ENCODE peak calls at places on chromosome 4, in eight cellular contexts. Y, N, Z, I, C, J, X and T are unnamed samples. For H3K4me1, the result is how much of the 10 kb centered on the place peaks cover.

GRCh38 chr4:105709081-105709450 is 482 bp downstream of the GSTCD start:
- DNase-seq in Y (peak), N (no peak), Z (peak), I (no peak), C (no peak), J (no peak), X (peak), T (peak)

GRCh38 chr4:3709061-3709845 is 56.9 kb upstream of the ADRA2C start:
- DNase-seq in Y (no peak), N (no peak), Z (no peak), I (no peak), C (no peak), J (no peak), X (no peak), T (no peak)

GRCh38 chr4:64713256-64713840 is 304.1 kb upstream of the TECRL start:
- DNase-seq in Y (peak), N (peak), Z (no peak), I (no peak), C (no peak), J (no peak), X (peak), T (peak)

GRCh38 chr4:55398966-55399365 is 3.2 kb downstream of the TMEM165 start:
- DNase-seq in Y (peak), N (peak), Z (no peak), I (no peak), C (no peak), J (no peak), X (no peak), T (peak)

GRCh38 chr4:108342325-108342986 is 173.7 kb upstream of the LEF1 start:
- DNase-seq in Y (no peak), N (no peak), Z (no peak), I (no peak), C (no peak), J (no peak), X (no peak), T (no peak)

GRCh38 chr4:22029803-22030202 is 81.2 kb upstream of the KCNIP4 start:
- DNase-seq in Y (no peak), N (no peak), Z (no peak), I (no peak), C (no peak), J (no peak), X (no peak), T (no peak)

GRCh38 chr4:3468804-3469203 is 5.7 kb downstream of the DOK7 start:
- DNase-seq in Y (no peak), N (no peak), Z (no peak), I (no peak), C (no peak), J (no peak), X (no peak), T (no peak)

GRCh38 chr4:108142870-108143269 is 25.9 kb downstream of the LEF1 start:
- DNase-seq in Y (no peak), N (no peak), Z (no peak), I (no peak), C (no peak), J (no peak), X (no peak), T (no peak)

GRCh38 chr4:140689628-140690027 is 66.6 kb downstream of the TBC1D9 start:
- DNase-seq in Y (no peak), N (no peak), Z (no peak), I (no peak), C (no peak), J (no peak), X (no peak), T (no peak)

GRCh38 chr4:15197005-15197404 is 194.7 kb downstream of the CPEB2 start:
- DNase-seq in Y (peak), N (peak), Z (no peak), I (no peak), C (peak), J (no peak), X (peak), T (peak)

GRCh38 chr4:37674446-37674845 is 11.7 kb downstream of the RELL1 start:
- DNase-seq in Y (no peak), N (no peak), Z (no peak), I (no peak), C (no peak), J (no peak), X (no peak), T (no peak)

GRCh38 chr4:68654946-68655721 is 15.3 kb downstream of the UGT2B15 start:
- DNase-seq in Y (peak), N (no peak), Z (no peak), I (no peak), C (no peak), J (no peak), X (no peak), T (no peak)

GRCh38 chr4:10366628-10367027 is 90.6 kb downstream of the ZNF518B start:
- DNase-seq in Y (peak), N (no peak), Z (no peak), I (no peak), C (no peak), J (no peak), X (no peak), T (no peak)

GRCh38 chr4:3752022-3752421 is 14.2 kb upstream of the ADRA2C start:
- DNase-seq in Y (no peak), N (no peak), Z (no peak), I (no peak), C (no peak), J (no peak), X (no peak), T (no peak)

GRCh38 chr4:15147709-15148651 is 145.7 kb downstream of the CPEB2 start:
- DNase-seq in Y (no peak), N (no peak), Z (no peak), I (no peak), C (no peak), J (no peak), X (no peak), T (peak)

GRCh38 chr4:23097251-23097650 is 404.5 kb downstream of the GBA3 start:
- DNase-seq in Y (no peak), N (peak), Z (no peak), I (no peak), C (no peak), J (no peak), X (no peak), T (no peak)

GRCh38 chr4:163251204-163251603 is 81.2 kb downstream of the NPY1R start:
- DNase-seq in Y (no peak), N (no peak), Z (no peak), I (no peak), C (no peak), J (no peak), X (peak), T (peak)

GRCh38 chr4:178450614-178451013 is 1008.4 kb upstream of the AGA start:
- DNase-seq in Y (no peak), N (no peak), Z (no peak), I (no peak), C (no peak), J (no peak), X (no peak), T (no peak)

GRCh38 chr4:108107729-108108382 is 60.9 kb downstream of the LEF1 start:
- DNase-seq in Y (no peak), N (no peak), Z (no peak), I (no peak), C (no peak), J (no peak), X (no peak), T (no peak)

GRCh38 chr4:14783011-14783877 is 219.0 kb upstream of the CPEB2 start:
- DNase-seq in Y (peak), N (peak), Z (no peak), I (no peak), C (peak), J (no peak), X (no peak), T (peak)

GRCh38 chr4:179893967-179894590 is 2349.1 kb upstream of the TENM3 start:
- DNase-seq in Y (no peak), N (peak), Z (no peak), I (no peak), C (no peak), J (no peak), X (no peak), T (no peak)

GRCh38 chr4:52715914-52716313 is 35.3 kb downstream of the ERVMER34-1 start:
- DNase-seq in Y (no peak), N (no peak), Z (no peak), I (no peak), C (no peak), J (no peak), X (no peak), T (no peak)

GRCh38 chr4:139658185-139658584 is 7.4 kb upstream of the MGST2 start:
- DNase-seq in Y (no peak), N (no peak), Z (no peak), I (no peak), C (no peak), J (no peak), X (no peak), T (no peak)

GRCh38 chr4:135365065-135365464 is 1163.5 kb upstream of the PABPC4L start:
- DNase-seq in Y (no peak), N (peak), Z (no peak), I (no peak), C (no peak), J (no peak), X (no peak), T (no peak)

GRCh38 chr4:146175541-146176453 is at the start of gene LSM6:
- DNase-seq in Y (peak), N (peak), Z (peak), I (peak), C (peak), J (peak), X (peak), T (peak)

GRCh38 chr4:84792366-84793301 is 173.9 kb downstream of the WDFY3 start:
- DNase-seq in Y (no peak), N (peak), Z (no peak), I (no peak), C (no peak), J (no peak), X (no peak), T (peak)

GRCh38 chr4:105637409-105638258 is 70.9 kb downstream of the INTS12 start:
- DNase-seq in Y (no peak), N (peak), Z (peak), I (peak), C (no peak), J (peak), X (no peak), T (peak)

GRCh38 chr4:146222313-146222712 is 8.0 kb downstream of the REELD1 start:
- DNase-seq in Y (peak), N (peak), Z (no peak), I (no peak), C (peak), J (no peak), X (peak), T (peak)

GRCh38 chr4:145840801-145841200 is 97.8 kb downstream of the ZNF827 start:
- DNase-seq in Y (no peak), N (no peak), Z (no peak), I (no peak), C (no peak), J (no peak), X (no peak), T (no peak)

GRCh38 chr4:5409237-5409636 is 299.1 kb downstream of the EVC2 start:
- DNase-seq in Y (peak), N (peak), Z (no peak), I (no peak), C (no peak), J (no peak), X (no peak), T (no peak)

GRCh38 chr4:106495498-106495897 is 126.9 kb upstream of the GIMD1 start:
- DNase-seq in Y (no peak), N (no peak), Z (peak), I (no peak), C (no peak), J (no peak), X (no peak), T (no peak)

GRCh38 chr4:176778063-176778462 is 14.7 kb downstream of the VEGFC start:
- DNase-seq in Y (peak), N (peak), Z (no peak), I (no peak), C (no peak), J (no peak), X (no peak), T (peak)

GRCh38 chr4:2296621-2297601 is 35.0 kb upstream of the MXD4 start:
- DNase-seq in Y (no peak), N (no peak), Z (no peak), I (no peak), C (no peak), J (no peak), X (no peak), T (no peak)

GRCh38 chr4:52423967-52424366 is 235.1 kb downstream of the USP46 start:
- DNase-seq in Y (no peak), N (no peak), Z (no peak), I (no peak), C (no peak), J (no peak), X (no peak), T (no peak)

GRCh38 chr4:25991296-25991695 is 77.3 kb downstream of the SMIM20 start:
- DNase-seq in Y (no peak), N (no peak), Z (no peak), I (no peak), C (no peak), J (no peak), X (no peak), T (no peak)

GRCh38 chr4:79241846-79242245 is 84.0 kb downstream of the NAA11 start:
- DNase-seq in Y (no peak), N (peak), Z (no peak), I (no peak), C (no peak), J (no peak), X (peak), T (peak)

GRCh38 chr4:148866666-148867065 is 424.5 kb upstream of the NR3C2 start:
- DNase-seq in Y (no peak), N (no peak), Z (no peak), I (no peak), C (no peak), J (no peak), X (peak), T (no peak)

GRCh38 chr4:14853186-14853946 is 148.9 kb upstream of the CPEB2 start:
- DNase-seq in Y (peak), N (peak), Z (no peak), I (no peak), C (no peak), J (no peak), X (peak), T (peak)

GRCh38 chr4:78414116-78414515 is 137.5 kb upstream of the ANXA3 start:
- DNase-seq in Y (no peak), N (no peak), Z (no peak), I (no peak), C (no peak), J (no peak), X (no peak), T (peak)

GRCh38 chr4:2765832-2766526 is 9.8 kb upstream of the TNIP2 start:
- DNase-seq in Y (no peak), N (no peak), Z (no peak), I (no peak), C (no peak), J (no peak), X (no peak), T (no peak)

DNA sequence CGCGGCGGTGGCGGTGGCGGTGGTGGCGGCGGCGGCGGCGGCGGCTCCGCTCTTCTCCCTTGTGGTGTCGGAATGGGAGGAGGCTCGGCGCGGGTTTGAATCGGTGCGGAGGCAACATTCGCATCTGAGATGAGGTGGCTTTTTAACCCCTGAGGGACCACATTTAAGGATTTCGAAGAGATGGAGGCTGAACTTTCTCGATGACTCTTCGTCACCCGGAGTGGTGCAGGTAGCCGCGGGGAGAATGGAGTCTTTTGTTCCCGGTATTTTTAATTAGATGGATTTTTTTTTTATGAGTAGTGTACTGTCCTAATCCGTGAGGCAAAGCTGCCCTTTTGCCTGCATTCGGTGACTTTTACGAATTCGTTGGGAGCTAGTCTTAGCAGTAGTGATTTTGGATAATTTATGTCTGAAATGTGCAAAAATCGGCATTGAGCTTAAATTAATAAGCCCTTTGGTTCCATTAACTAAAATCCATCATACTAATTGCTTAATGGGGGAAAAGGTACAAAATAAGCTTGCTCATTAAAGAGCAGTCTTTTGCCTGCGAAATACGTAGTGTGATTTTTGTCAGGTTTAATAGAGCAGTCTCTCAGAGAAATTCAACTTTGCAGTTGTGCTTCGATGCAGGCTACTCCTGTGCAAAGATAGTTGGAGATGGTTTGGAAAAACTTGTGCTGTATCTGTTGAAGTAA is 206.1 kb downstream of the TENM3 start:
- DNase-seq in Y (peak), N (peak), Z (no peak), I (no peak), C (no peak), J (no peak), X (peak), T (no peak)
- H3K4me3 ChIP-seq in Y (peak), N (peak), Z (peak), I (peak), C (no peak), J (peak), X (peak), T (peak)

DNA sequence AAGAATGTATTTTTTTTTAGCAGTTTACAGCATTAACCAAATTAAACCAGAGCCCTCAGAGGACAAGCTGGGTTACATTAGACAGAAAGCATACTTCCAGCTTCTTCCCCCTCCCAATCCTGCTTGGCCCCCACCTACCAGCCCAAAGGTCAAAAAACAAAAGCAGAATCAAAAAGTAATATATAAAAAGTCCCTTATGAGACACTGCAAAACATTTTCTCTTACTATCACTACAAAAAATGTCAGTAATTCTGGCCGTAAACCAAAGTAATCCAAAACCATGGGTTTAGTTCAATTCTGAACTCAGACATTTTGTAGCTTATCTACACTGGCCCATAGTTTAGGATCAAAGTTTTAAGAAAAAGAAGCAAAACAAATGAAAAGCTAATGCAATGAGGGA is 38.0 kb downstream of the APBB2 start:
- DNase-seq in Y (no peak), N (peak), Z (no peak), I (no peak), C (no peak), J (no peak), X (no peak), T (peak)
- H3K4me1 ChIP-seq in Y (under half), N (under half), Z (under half), I (under half), C (under half), J (half or more), X (under half), T (under half)

GRCh38 chr4:6674500-6675149 is 19.1 kb upstream of the S100P start:
- DNase-seq in Y (peak), N (peak), Z (no peak), I (no peak), C (peak), J (no peak), X (peak), T (peak)

GRCh38 chr4:6681191-6681590 is 12.5 kb upstream of the S100P start:
- DNase-seq in Y (no peak), N (no peak), Z (no peak), I (no peak), C (no peak), J (no peak), X (no peak), T (no peak)

GRCh38 chr4:6673660-6674499 is 19.8 kb upstream of the S100P start:
- DNase-seq in Y (peak), N (peak), Z (peak), I (peak), C (peak), J (peak), X (peak), T (peak)

GRCh38 chr4:6680372-6681034 is 13.2 kb upstream of the S100P start:
- DNase-seq in Y (no peak), N (no peak), Z (no peak), I (no peak), C (no peak), J (no peak), X (peak), T (no peak)

GRCh38 chr4:6676722-6677558 is 16.7 kb upstream of the S100P start:
- DNase-seq in Y (no peak), N (no peak), Z (no peak), I (no peak), C (no peak), J (no peak), X (no peak), T (no peak)
- H3K4me3 ChIP-seq in Y (no peak), N (no peak), Z (no peak), I (no peak), C (peak), J (peak), X (no peak), T (no peak)

GRCh38 chr4:1247811-1248261 is 1.1 kb downstream of the CTBP1 start:
- DNase-seq in Y (peak), N (no peak), Z (no peak), I (no peak), C (no peak), J (no peak), X (no peak), T (peak)
- H3K4me1 ChIP-seq in Y (under half), N (under half), Z (under half), I (under half), C (under half), J (half or more), X (under half), T (under half)

GRCh38 chr4:24802648-24803047 is 7.3 kb downstream of the SOD3 start:
- DNase-seq in Y (no peak), N (no peak), Z (no peak), I (no peak), C (no peak), J (no peak), X (no peak), T (no peak)

GRCh38 chr4:24800273-24800880 is 5.0 kb downstream of the SOD3 start:
- DNase-seq in Y (no peak), N (no peak), Z (no peak), I (no peak), C (no peak), J (no peak), X (peak), T (no peak)

GRCh38 chr4:24799544-24800272 is 4.3 kb downstream of the SOD3 start:
- DNase-seq in Y (no peak), N (no peak), Z (no peak), I (no peak), C (no peak), J (no peak), X (peak), T (peak)

GRCh38 chr4:24799196-24799543 is 3.8 kb downstream of the SOD3 start:
- DNase-seq in Y (no peak), N (no peak), Z (no peak), I (no peak), C (no peak), J (no peak), X (no peak), T (no peak)

DNA sequence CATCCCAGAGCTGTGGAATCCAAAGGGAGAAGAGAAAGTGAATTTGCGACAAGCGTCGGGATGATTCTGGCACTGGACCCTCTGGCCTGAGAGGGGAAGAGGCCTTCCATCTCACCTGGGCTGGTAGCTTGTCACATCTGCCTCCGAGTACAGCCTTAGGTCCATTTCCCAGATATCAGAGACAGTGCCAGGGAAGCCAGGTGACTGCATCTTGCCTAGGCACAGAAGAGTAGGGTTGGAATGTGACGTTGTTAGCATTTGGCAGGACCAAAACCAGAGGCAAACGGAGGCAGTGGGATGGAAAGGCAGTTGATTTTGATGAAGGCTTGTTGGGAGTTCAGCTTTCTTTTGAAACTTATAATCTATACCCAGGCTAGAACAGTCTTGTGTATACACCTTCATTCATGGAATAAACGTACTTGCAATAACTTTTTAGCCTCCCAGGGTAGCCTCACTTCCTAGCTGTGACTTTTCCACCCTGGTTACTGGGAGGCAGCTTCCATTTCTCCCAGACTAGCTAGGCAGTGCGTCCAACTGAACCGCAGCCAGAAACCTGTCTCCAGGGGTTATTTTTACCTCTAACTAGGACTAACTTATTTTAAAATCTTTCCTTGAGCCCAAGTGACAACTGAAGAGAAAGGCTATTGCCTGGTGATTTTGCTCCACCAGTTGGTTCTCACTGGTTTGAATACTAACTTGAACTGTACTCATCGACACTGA is 5.9 kb downstream of the SOD3 start:
- DNase-seq in Y (no peak), N (no peak), Z (no peak), I (no peak), C (no peak), J (no peak), X (no peak), T (no peak)
- H3K4me3 ChIP-seq in Y (no peak), N (no peak), Z (peak), I (no peak), C (no peak), J (peak), X (no peak), T (no peak)